ENCODE peak calls at places on chromosomes 5 and 9, in seven cellular contexts. C is left ventricle myocardium inferior; K is iPS DF 6.9; Y is CD8-positive, alpha-beta T cell; E is mesenchymal stem cell; Z is body of pancreas; U is mesendoderm. I is an unnamed sample.

GRCh38 chr9:89786650-89787049 is 181.8 kb downstream of the GADD45G start:
- DNase-seq in Y (no peak), E (peak; percentile 45), K (no peak), U (no peak), C (no peak), Z (no peak), I (no peak)

GRCh38 chr5:180600554-180601041 is 9.3 kb upstream of the SCGB3A1 start:
- DNase-seq in K (no peak), Y (no peak), C (no peak), E (no peak), Z (no peak), U (no peak), I (no peak)

GRCh38 chr9:21996438-21996837 is 1.8 kb downstream of the CDKN2B-AS1 start:
- DNase-seq in K (no peak), E (peak; percentile 27), U (peak; percentile 61), Z (no peak), C (no peak), Y (no peak), I (no peak)

GRCh38 chr5:151251001-151251551 is 1.9 kb upstream of the GM2A start:
- DNase-seq in K (no peak), Y (no peak), Z (no peak), U (peak; percentile 36), C (no peak), E (no peak), I (peak; percentile 22)

GRCh38 chr5:165057156-165057555 is 1551.7 kb downstream of the MAT2B start:
- DNase-seq in U (no peak), K (no peak), Y (no peak), Z (no peak), C (no peak), E (peak; percentile 2), I (no peak)

GRCh38 chr9:69985971-69986370 is 57.7 kb upstream of the MAMDC2 start:
- DNase-seq in Y (no peak), K (no peak), U (no peak), C (no peak), Z (no peak), E (no peak), I (no peak)

GRCh38 chr9:129550199-129550839 is 70.6 kb downstream of the C9orf50 start:
- DNase-seq in Z (peak; percentile 82), Y (no peak), E (peak; percentile 66), C (peak; percentile 86), U (peak; percentile 58), K (no peak), I (no peak)

GRCh38 chr9:127269440-127269839 is 4.9 kb downstream of the GARNL3 start:
- DNase-seq in U (no peak), Z (no peak), K (no peak), C (no peak), Y (no peak), E (no peak), I (no peak)

DNA sequence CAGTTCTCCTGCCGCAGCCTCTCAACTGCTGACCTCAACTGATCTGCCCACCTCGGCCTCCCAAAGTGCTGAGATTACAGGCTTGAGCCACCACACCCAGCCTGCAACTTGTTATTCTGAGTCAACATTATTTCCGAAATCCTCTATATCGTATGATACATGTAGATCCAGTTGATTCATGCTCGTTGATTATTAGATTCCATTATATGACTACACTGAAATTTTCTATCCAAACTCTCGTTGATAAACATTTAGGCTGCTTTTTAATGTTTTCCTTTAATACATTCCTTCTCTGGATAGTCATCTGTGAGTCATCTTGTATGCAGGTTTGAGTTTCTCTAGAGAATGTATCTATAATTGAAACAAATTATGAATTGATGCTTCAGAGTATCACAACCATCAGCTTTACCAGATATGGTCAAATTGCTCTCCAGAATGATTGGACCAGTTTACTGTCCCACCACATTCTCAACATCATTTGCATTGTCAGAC is 4.1 kb downstream of the CDK7 start:
- DNase-seq in U (no peak), Y (no peak), K (no peak), C (no peak), E (peak; percentile 69), Z (no peak), I (no peak)
- H3K36me3 ChIP-seq in U (no peaks in the 10 kb centered on the region), Y (peaks cover 4% of the 10 kb centered on the region), K (no peaks in the 10 kb centered on the region), C (peaks cover 20% of the 10 kb centered on the region), E (peaks cover 37% of the 10 kb centered on the region), Z (no peaks in the 10 kb centered on the region), I (no peaks in the 10 kb centered on the region)

DNA sequence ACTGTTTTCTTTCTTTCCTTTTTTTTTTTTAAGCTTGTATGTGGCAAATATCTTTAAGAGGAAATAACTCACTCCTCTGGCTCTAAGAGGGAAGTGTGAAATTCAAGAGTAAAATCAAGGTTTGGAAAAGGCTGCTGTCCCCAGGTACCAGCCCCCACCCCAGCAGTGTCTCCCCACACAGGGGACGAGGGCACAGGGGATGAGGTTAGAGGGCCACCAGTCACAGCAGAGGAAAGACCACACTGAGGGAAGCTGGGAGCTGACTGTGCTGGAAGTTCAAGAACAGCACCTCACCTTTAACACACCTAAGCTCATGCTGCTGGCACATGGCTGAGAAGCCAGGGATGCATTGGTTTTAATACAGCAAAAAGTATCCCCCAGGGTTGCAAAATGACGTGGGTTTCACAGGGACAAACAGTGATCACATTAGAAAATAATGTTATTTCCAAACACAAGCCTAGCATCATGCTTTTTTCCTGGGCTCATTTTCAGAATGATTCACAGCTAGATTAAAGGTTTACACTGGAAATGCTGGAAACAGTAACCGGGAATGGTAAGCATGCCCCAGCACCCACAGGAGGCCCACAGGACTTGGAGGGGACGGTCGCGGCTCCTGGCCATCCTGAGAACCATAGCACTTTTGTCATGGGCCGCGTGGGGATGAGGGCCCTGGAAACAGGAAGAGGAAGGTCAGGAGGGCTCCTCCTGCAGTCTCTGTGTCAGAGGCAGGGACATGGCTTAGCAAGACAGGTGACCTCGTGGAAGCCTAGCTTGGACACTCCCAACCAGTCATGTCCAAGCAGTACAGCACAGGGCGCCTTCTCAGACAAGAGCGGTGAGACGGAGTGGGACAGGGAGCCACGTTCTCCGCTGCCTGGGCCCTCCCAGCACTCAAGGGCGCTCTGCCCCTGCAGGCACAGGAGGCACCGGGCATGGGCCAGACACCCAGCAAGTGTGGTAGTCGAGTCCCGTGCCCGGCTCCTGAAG is 6.9 kb downstream of the LPCAT1 start:
- DNase-seq in Z (peak; percentile 8), Y (no peak), C (peak; percentile 6), K (no peak), U (peak; percentile 41), E (peak; percentile 86), I (no peak)
- H3K4me1 ChIP-seq in Z (no peaks in the 10 kb centered on the region), Y (peaks cover 55% of the 10 kb centered on the region), C (peaks cover 4% of the 10 kb centered on the region), K (peaks cover 34% of the 10 kb centered on the region), U (peaks cover 12% of the 10 kb centered on the region), E (peaks cover 54% of the 10 kb centered on the region), I (peaks cover 6% of the 10 kb centered on the region)

DNA sequence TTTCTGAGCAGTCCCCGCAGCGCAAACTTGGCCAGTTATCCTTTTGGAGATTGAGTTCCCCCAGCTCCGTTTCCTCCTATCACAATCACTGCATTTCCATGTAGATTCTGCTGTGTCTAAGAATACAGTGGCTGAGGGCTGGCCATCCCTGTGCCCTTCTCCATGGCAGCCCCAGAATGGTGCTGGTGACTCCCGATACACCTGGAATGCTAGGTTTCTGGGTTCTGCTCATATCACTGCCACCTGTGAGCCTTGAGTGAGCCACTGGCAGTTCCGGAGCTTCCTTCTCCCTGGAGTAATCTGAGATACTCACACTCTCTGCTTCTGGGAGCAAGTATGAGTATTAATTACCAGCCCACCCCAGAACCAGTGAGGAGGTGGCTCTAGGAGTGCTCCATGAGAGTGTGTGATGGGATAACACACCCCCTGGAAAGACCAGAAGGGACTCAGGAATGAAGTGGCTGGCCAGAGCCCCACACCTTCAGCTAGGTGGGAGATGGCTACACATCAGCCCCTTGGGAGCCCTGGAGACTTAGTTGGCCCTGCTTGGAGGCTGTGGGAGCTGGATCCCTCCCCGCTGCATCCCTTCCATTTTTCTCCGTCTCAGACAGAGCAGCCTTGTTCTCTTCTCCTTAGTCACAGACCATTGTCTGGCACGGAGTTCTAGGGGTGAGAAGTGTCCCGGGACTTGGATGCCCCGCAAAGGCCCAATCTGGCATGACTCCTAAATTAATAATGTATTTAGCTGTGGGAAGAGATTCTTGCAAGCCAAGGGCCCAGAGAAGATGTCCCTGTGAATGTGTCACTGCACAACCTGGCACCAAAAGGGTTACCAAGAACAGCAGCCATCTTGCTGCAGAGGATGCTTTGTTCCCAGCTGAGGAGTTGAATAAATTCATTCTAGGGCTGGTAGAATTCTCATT is 4.9 kb downstream of the PCDHGC5 start:
- DNase-seq in Y (no peak), U (no peak), E (no peak), C (no peak), K (no peak), Z (no peak), I (no peak)
- H3K27me3 ChIP-seq in Y (peaks cover 14% of the 10 kb centered on the region), U (no peaks in the 10 kb centered on the region), E (no peaks in the 10 kb centered on the region), C (no peaks in the 10 kb centered on the region), K (peaks cover 17% of the 10 kb centered on the region), Z (no peaks in the 10 kb centered on the region), I (peaks cover 42% of the 10 kb centered on the region)

GRCh38 chr5:125558466-125558865 is 812.0 kb upstream of the ZNF608 start:
- DNase-seq in U (no peak), Z (no peak), Y (no peak), K (no peak), C (no peak), E (peak; percentile 22), I (no peak)
- H3K36me3 ChIP-seq in U (no peaks in the 10 kb centered on the region), Z (no peaks in the 10 kb centered on the region), Y (no peaks in the 10 kb centered on the region), K (no peaks in the 10 kb centered on the region), C (no peaks in the 10 kb centered on the region), E (no peaks in the 10 kb centered on the region), I (no peaks in the 10 kb centered on the region)

GRCh38 chr9:134376386-134377142 is 50.3 kb downstream of the RXRA start:
- DNase-seq in Z (peak; percentile 38), K (no peak), E (no peak), C (peak; percentile 58), U (no peak), Y (no peak), I (no peak)
- H3K4me1 ChIP-seq in Z (peaks cover 89% of the 10 kb centered on the region), K (peaks cover 2% of the 10 kb centered on the region), E (peaks cover 95% of the 10 kb centered on the region), C (peaks cover 100% of the 10 kb centered on the region), U (peaks cover 2% of the 10 kb centered on the region), Y (peaks cover 8% of the 10 kb centered on the region), I (peaks cover 3% of the 10 kb centered on the region)

GRCh38 chr5:174555726-174556125 is 168.7 kb upstream of the MSX2 start:
- DNase-seq in E (no peak), Y (no peak), C (no peak), U (no peak), K (no peak), Z (no peak), I (no peak)

GRCh38 chr5:174559566-174560090 is 164.8 kb upstream of the MSX2 start:
- DNase-seq in Z (no peak), U (no peak), K (no peak), C (no peak), Y (no peak), E (no peak), I (no peak)

GRCh38 chr5:174559141-174559540 is 165.2 kb upstream of the MSX2 start:
- DNase-seq in K (no peak), U (no peak), Z (no peak), Y (no peak), E (no peak), C (no peak), I (no peak)

GRCh38 chr5:174556756-174557155 is 167.6 kb upstream of the MSX2 start:
- DNase-seq in C (no peak), Y (no peak), U (no peak), E (no peak), Z (no peak), K (no peak), I (no peak)

GRCh38 chr5:174558190-174558589 is 166.2 kb upstream of the MSX2 start:
- DNase-seq in U (no peak), E (no peak), Z (no peak), C (no peak), K (no peak), Y (no peak), I (no peak)
- H3K27me3 ChIP-seq in U (no peaks in the 10 kb centered on the region), E (no peaks in the 10 kb centered on the region), Z (no peaks in the 10 kb centered on the region), C (peaks cover 74% of the 10 kb centered on the region), K (peaks cover 1% of the 10 kb centered on the region), Y (no peaks in the 10 kb centered on the region), I (no peaks in the 10 kb centered on the region)

GRCh38 chr9:93010696-93011095 is 47.8 kb upstream of the SUSD3 start:
- DNase-seq in C (no peak), U (no peak), E (no peak), K (no peak), Z (no peak), Y (no peak), I (no peak)
- H3K36me3 ChIP-seq in C (no peaks in the 10 kb centered on the region), U (no peaks in the 10 kb centered on the region), E (no peaks in the 10 kb centered on the region), K (no peaks in the 10 kb centered on the region), Z (no peaks in the 10 kb centered on the region), Y (peaks cover 64% of the 10 kb centered on the region), I (peaks cover 86% of the 10 kb centered on the region)